ENCODE peak calls at places on chromosomes 7 and 10, in nine cellular contexts. P is retinal pigment epithelial cell, A is A549, J is cardiac muscle cell, Q is DND-41, X is coronary artery, W is astrocyte of the spinal cord, R is OCI-LY7, I is Panc1. K is an unnamed sample.

GRCh38 chr7:124399941-124400340 is 365.7 kb downstream of the GPR37 start:
- DNase-seq in X (no peak), J (no peak), R (no peak), P (no peak), I (no peak), W (no peak), A (no peak), Q (no peak), K (no peak)

GRCh38 chr10:88499569-88500470 is 83.3 kb downstream of the RNLS start:
- DNase-seq in A (no peak), P (no peak), X (no peak), W (peak; percentile 31), R (no peak), Q (no peak), I (no peak), J (peak; percentile 63), K (peak; percentile 74)

GRCh38 chr10:30581779-30582380 is 47.7 kb downstream of the LYZL2 start:
- DNase-seq in P (no peak), Q (peak; percentile 35), X (no peak), W (peak; percentile 44), I (no peak), J (peak; percentile 74), R (peak; percentile 52), A (peak; percentile 72), K (peak; percentile 77)

GRCh38 chr10:30782543-30783461 is 153.2 kb upstream of the LYZL2 start:
- DNase-seq in J (peak; percentile 35), P (no peak), W (peak; percentile 54), I (no peak), A (no peak), Q (no peak), R (no peak), X (no peak), K (peak; percentile 68)

GRCh38 chr7:80135306-80136104 is 874 bp downstream of the GNAI1 start:
- DNase-seq in R (no peak), X (no peak), W (peak; percentile 35), I (no peak), Q (no peak), J (peak; percentile 43), P (no peak), A (peak; percentile 25), K (peak; percentile 43)

GRCh38 chr10:126511917-126512487 is 123.7 kb upstream of the ADAM12 start:
- DNase-seq in J (peak; percentile 21), Q (no peak), I (no peak), R (no peak), A (no peak), W (no peak), X (no peak), P (no peak), K (no peak)

GRCh38 chr10:29862926-29863614 is 196.3 kb downstream of the JCAD start:
- DNase-seq in W (peak; percentile 92), X (no peak), R (no peak), Q (no peak), I (peak; percentile 8), A (peak; percentile 16), P (peak; percentile 81), J (no peak), K (peak; percentile 49)

GRCh38 chr7:21767300-21767900 is 178.3 kb downstream of the CDCA7L start:
- DNase-seq in W (peak; percentile 68), X (no peak), P (peak; percentile 81), Q (peak; percentile 28), R (peak; percentile 73), J (peak; percentile 61), I (peak; percentile 75), A (peak; percentile 90), K (peak; percentile 85)

GRCh38 chr7:139572704-139573395 is 49.4 kb downstream of the CLEC2L start:
- DNase-seq in X (no peak), P (no peak), Q (no peak), W (no peak), J (no peak), R (no peak), I (no peak), A (no peak), K (no peak)

GRCh38 chr7:73931502-73931901 is 70.5 kb downstream of the TMEM270 start:
- DNase-seq in I (no peak), A (no peak), W (no peak), Q (no peak), P (no peak), X (no peak), R (no peak), J (no peak), K (no peak)

GRCh38 chr10:79160191-79160590 is 91.4 kb downstream of the ZMIZ1 start:
- DNase-seq in R (no peak), J (no peak), W (no peak), P (no peak), Q (no peak), A (no peak), I (no peak), X (no peak), K (peak; percentile 26)

GRCh38 chr7:151110941-151111645 is 24.8 kb downstream of the AGAP3 start:
- DNase-seq in A (peak; percentile 70), X (no peak), W (peak; percentile 68), Q (peak; percentile 78), J (peak; percentile 79), I (no peak), P (no peak), R (peak; percentile 74), K (peak; percentile 80)

DNA sequence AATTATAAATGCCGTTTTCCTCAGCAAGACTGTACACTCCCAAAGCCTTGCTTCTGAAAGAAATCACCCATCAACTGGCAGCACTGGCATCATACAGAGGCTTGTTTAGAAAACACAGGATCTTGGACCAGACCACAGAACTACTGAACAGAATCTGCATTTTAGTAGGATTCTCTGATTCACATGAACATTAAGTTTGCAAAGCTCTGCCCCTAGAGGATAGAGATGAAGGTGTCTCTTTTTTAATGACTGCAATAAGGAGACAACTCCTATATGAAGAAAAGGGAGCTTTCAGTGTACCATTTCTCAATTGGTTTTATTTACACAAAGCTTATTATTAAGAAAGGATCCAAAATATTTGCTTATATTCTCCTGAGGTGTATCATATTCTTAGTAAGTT is 172.7 kb downstream of the AGMO start:
- DNase-seq in Q (no peak), A (no peak), W (no peak), I (no peak), X (no peak), J (no peak), P (no peak), R (no peak), K (no peak)
- TF ChIP-seq CTCF in Q (no peak), A (no peak), W (no peak), I (no peak), X (no peak), J (no peak), P (peak; percentile 39), R (no peak), K (peak; percentile 45)

GRCh38 chr7:116509982-116510579 is 10.5 kb downstream of the CAV2 start:
- DNase-seq in Q (no peak), R (no peak), W (no peak), A (no peak), I (no peak), J (no peak), P (no peak), X (no peak), K (no peak)

GRCh38 chr7:116511552-116512523 is 12.3 kb downstream of the CAV2 start:
- DNase-seq in R (peak; percentile 47), J (peak; percentile 30), X (no peak), Q (peak; percentile 67), A (peak; percentile 82), W (peak; percentile 67), I (peak; percentile 96), P (no peak), K (peak; percentile 48)

GRCh38 chr7:116512524-116513188 is 12.2 kb upstream of the CAV1 start:
- DNase-seq in Q (no peak), X (no peak), P (no peak), W (no peak), J (peak; percentile 64), A (no peak), I (no peak), R (no peak), K (peak; percentile 72)

GRCh38 chr7:116515584-116515983 is 9.3 kb upstream of the CAV1 start:
- DNase-seq in A (no peak), P (no peak), R (no peak), W (no peak), J (no peak), X (no peak), I (no peak), Q (no peak), K (no peak)

GRCh38 chr7:116510795-116511194 is 11.3 kb downstream of the CAV2 start:
- DNase-seq in X (no peak), W (no peak), I (no peak), J (no peak), A (no peak), Q (no peak), R (no peak), P (no peak), K (no peak)
- H3K4me3 ChIP-seq in X (no peak overlapping the region), W (no peak overlapping the region), I (no peak overlapping the region), J (no peak overlapping the region), A (peak overlapping the region; percentile 39), Q (no peak overlapping the region), R (no peak overlapping the region), P (no peak overlapping the region), K (no peak overlapping the region)

GRCh38 chr7:122532406-122533269 is 166.3 kb downstream of the RNF133 start:
- DNase-seq in I (no peak), A (no peak), Q (no peak), J (peak; percentile 32), W (peak; percentile 27), P (no peak), R (no peak), X (no peak), K (peak; percentile 47)
- TF ChIP-seq CTCF in I (peak; percentile 46), A (peak; percentile 47), Q (peak; percentile 56), J (peak; percentile 44), W (no peak), P (peak; percentile 30), R (peak; percentile 78), X (no peak), K (peak; percentile 41)

GRCh38 chr7:36943591-36944430 is 219.5 kb upstream of the AOAH start:
- DNase-seq in J (no peak), R (peak; percentile 6), I (no peak), P (no peak), Q (no peak), W (no peak), X (no peak), A (no peak), K (no peak)
- H3K4me3 ChIP-seq in J (no peak overlapping the region), R (no peak overlapping the region), I (no peak overlapping the region), P (no peak overlapping the region), Q (no peak overlapping the region), W (no peak overlapping the region), X (no peak overlapping the region), A (no peak overlapping the region), K (no peak overlapping the region)

DNA sequence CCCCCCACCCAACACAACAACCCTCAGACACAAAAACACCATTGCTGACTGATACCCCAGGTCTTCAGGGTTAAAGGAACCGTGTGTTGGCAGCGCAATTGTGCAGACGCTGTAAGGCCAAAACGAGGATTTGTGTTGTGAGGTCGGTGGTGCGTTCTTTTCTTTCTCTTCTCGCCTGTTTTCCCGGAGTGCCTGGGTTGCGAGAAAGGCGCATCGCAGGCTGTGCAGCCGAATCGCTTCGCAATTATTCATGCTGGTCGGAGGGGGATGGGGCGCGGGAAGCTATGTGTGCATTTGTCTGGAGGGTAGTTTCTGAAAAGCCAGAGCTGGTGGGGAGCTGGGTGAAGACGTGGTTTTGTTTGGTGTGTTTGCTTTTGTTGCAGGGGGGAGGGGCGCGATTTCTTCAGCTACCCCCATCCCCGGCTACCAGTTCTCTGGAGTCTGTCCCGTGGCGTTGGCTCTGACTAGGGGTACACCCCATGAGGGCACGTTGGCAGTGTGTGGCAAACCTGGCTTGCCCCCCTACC is 2.1 kb downstream of the MXI1 start:
- DNase-seq in P (no peak), X (peak; percentile 85), J (peak; percentile 80), Q (peak; percentile 35), A (peak; percentile 68), I (no peak), R (peak; percentile 74), W (peak; percentile 64), K (peak; percentile 77)
- TF ChIP-seq CTCF in P (no peak), X (no peak), J (no peak), Q (no peak), A (no peak), I (no peak), R (no peak), W (no peak), K (no peak)

K was measured in choroid plexus epithelial cell.